ENCODE peak calls at places on chromosomes 12 and 14, in four cellular contexts. One of them, this sample, is unnamed.
A peak's percentile ranks its signal among the peaks of the same experiment; 100 is the strongest.

GRCh38 chr14:95432152-95433093 is 84.0 kb downstream of the SYNE3 start:
- DNase-seq in GM13977: no peak
- DNase-seq in fibroblast of the aortic adventitia: peak; percentile 14
- DNase-seq in HL-60: no peak
- DNase-seq in this sample: peak; percentile 78

GRCh38 chr14:104774453-104775072 is 21.0 kb downstream of the AKT1 start:
- DNase-seq in HL-60: no peak
- DNase-seq in fibroblast of the aortic adventitia: no peak
- DNase-seq in GM13977: no peak
- DNase-seq in this sample: no peak

GRCh38 chr12:75120202-75120774 is 89.4 kb downstream of the KCNC2 start:
- DNase-seq in fibroblast of the aortic adventitia: peak; percentile 14
- DNase-seq in GM13977: no peak
- DNase-seq in HL-60: no peak
- DNase-seq in this sample: no peak

GRCh38 chr14:20707622-20708021 is 19.1 kb downstream of the ANG start:
- DNase-seq in GM13977: no peak
- DNase-seq in fibroblast of the aortic adventitia: peak; percentile 45
- DNase-seq in HL-60: no peak
- DNase-seq in this sample: no peak

GRCh38 chr14:73500360-73500759 is 9.6 kb downstream of the RIOX1 start:
- DNase-seq in GM13977: no peak
- DNase-seq in HL-60: no peak
- DNase-seq in fibroblast of the aortic adventitia: no peak
- DNase-seq in this sample: no peak

GRCh38 chr12:132455565-132455964 is 34.4 kb upstream of the FBRSL1 start:
- DNase-seq in fibroblast of the aortic adventitia: no peak
- DNase-seq in HL-60: no peak
- DNase-seq in GM13977: no peak
- DNase-seq in this sample: no peak

GRCh38 chr14:36944307-36945010 is 227.9 kb downstream of the SLC25A21 start:
- DNase-seq in HL-60: no peak
- DNase-seq in fibroblast of the aortic adventitia: peak; percentile 5
- DNase-seq in GM13977: no peak
- DNase-seq in this sample: no peak

GRCh38 chr14:54637829-54638446 is 71.0 kb downstream of the SAMD4A start:
- DNase-seq in GM13977: no peak
- DNase-seq in HL-60: no peak
- DNase-seq in fibroblast of the aortic adventitia: peak; percentile 62
- DNase-seq in this sample: peak; percentile 8

GRCh38 chr14:27077181-27077738 is 479.4 kb upstream of the NOVA1 start:
- DNase-seq in GM13977: no peak
- DNase-seq in HL-60: no peak
- DNase-seq in fibroblast of the aortic adventitia: no peak
- DNase-seq in this sample: no peak

GRCh38 chr12:6430124-6430989 is 14.4 kb upstream of the CD27 start:
- DNase-seq in HL-60: peak; percentile 87
- DNase-seq in GM13977: no peak
- DNase-seq in fibroblast of the aortic adventitia: peak; percentile 100
- DNase-seq in this sample: no peak

GRCh38 chr12:76688627-76689026 is 75.3 kb upstream of the ZDHHC17 start:
- DNase-seq in HL-60: no peak
- DNase-seq in GM13977: no peak
- DNase-seq in fibroblast of the aortic adventitia: no peak
- DNase-seq in this sample: no peak

GRCh38 chr12:124921200-124922008 is 7.0 kb upstream of the UBC start:
- DNase-seq in GM13977: peak; percentile 69
- DNase-seq in fibroblast of the aortic adventitia: peak; percentile 82
- DNase-seq in HL-60: peak; percentile 85
- DNase-seq in this sample: peak; percentile 74

GRCh38 chr12:716506-716905 is 35.9 kb upstream of the WNK1 start:
- DNase-seq in HL-60: no peak
- DNase-seq in GM13977: no peak
- DNase-seq in fibroblast of the aortic adventitia: peak; percentile 13
- DNase-seq in this sample: no peak

GRCh38 chr12:106084048-106084671 is 54.6 kb downstream of the NUAK1 start:
- DNase-seq in GM13977: no peak
- DNase-seq in HL-60: no peak
- DNase-seq in fibroblast of the aortic adventitia: peak; percentile 66
- DNase-seq in this sample: peak; percentile 51

GRCh38 chr14:34081126-34081575 is 130.3 kb upstream of the EGLN3 start:
- DNase-seq in HL-60: no peak
- DNase-seq in GM13977: no peak
- DNase-seq in fibroblast of the aortic adventitia: no peak
- DNase-seq in this sample: no peak

GRCh38 chr12:47097276-47097896 is 17.6 kb upstream of the AMIGO2 start:
- DNase-seq in HL-60: no peak
- DNase-seq in fibroblast of the aortic adventitia: peak; percentile 41
- DNase-seq in GM13977: no peak
- DNase-seq in this sample: no peak

GRCh38 chr14:51828017-51828797 is 32.2 kb upstream of the GNG2 start:
- DNase-seq in fibroblast of the aortic adventitia: no peak
- DNase-seq in GM13977: peak; percentile 19
- DNase-seq in HL-60: peak; percentile 95
- DNase-seq in this sample: no peak

GRCh38 chr12:111068281-111068680 is 147.9 kb upstream of the MYL2 start:
- DNase-seq in HL-60: no peak
- DNase-seq in GM13977: no peak
- DNase-seq in fibroblast of the aortic adventitia: no peak
- DNase-seq in this sample: peak; percentile 18

GRCh38 chr14:61217516-61217915 is 63.6 kb downstream of the TMEM30B start:
- DNase-seq in GM13977: no peak
- DNase-seq in HL-60: no peak
- DNase-seq in fibroblast of the aortic adventitia: no peak
- DNase-seq in this sample: no peak

GRCh38 chr12:42587564-42588307 is 1.8 kb downstream of the PRICKLE1 start:
- DNase-seq in HL-60: no peak
- DNase-seq in GM13977: no peak
- DNase-seq in fibroblast of the aortic adventitia: peak; percentile 47
- DNase-seq in this sample: peak; percentile 19

GRCh38 chr12:42584539-42585174 is 4.9 kb downstream of the PRICKLE1 start:
- DNase-seq in GM13977: no peak
- DNase-seq in fibroblast of the aortic adventitia: peak; percentile 64
- DNase-seq in HL-60: no peak
- DNase-seq in this sample: no peak

GRCh38 chr12:42585846-42586226 is 3.7 kb downstream of the PRICKLE1 start:
- DNase-seq in HL-60: no peak
- DNase-seq in GM13977: no peak
- DNase-seq in fibroblast of the aortic adventitia: no peak
- DNase-seq in this sample: no peak

GRCh38 chr12:42585175-42585845 is 4.2 kb downstream of the PRICKLE1 start:
- DNase-seq in fibroblast of the aortic adventitia: no peak
- DNase-seq in HL-60: no peak
- DNase-seq in GM13977: no peak
- DNase-seq in this sample: no peak

DNA sequence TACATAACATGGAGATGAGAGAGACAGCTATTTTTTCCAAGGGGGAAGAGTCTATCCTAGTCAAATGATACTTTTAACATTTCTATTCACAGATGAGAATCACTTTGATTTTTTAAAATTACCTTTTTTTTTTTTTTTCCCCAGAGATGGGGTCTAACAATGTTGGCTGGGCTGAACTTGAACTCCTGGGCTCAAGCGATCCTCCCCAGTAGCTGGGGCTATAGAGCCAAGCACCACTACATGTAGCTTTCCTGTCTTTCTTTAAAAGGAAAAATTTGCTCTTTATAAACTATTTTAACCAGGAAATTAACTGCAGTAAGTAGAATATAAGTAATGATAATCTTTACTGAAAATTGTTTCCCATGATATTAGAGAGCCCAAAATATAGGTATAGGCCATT is 3.3 kb downstream of the PRICKLE1 start:
- DNase-seq in HL-60: no peak
- DNase-seq in GM13977: no peak
- DNase-seq in fibroblast of the aortic adventitia: no peak
- DNase-seq in this sample: no peak
- TF ChIP-seq CTCF in HL-60: no peak
- TF ChIP-seq CTCF in GM13977: no peak
- TF ChIP-seq CTCF in fibroblast of the aortic adventitia: peak; percentile 42
- TF ChIP-seq CTCF in this sample: no peak

GRCh38 chr14:70257526-70257925 is 68.8 kb upstream of the SLC8A3 start:
- DNase-seq in GM13977: peak; percentile 40
- DNase-seq in fibroblast of the aortic adventitia: no peak
- DNase-seq in HL-60: peak; percentile 28
- DNase-seq in this sample: no peak
- TF ChIP-seq CTCF in GM13977: peak; percentile 72
- TF ChIP-seq CTCF in fibroblast of the aortic adventitia: no peak
- TF ChIP-seq CTCF in HL-60: no peak
- TF ChIP-seq CTCF in this sample: no peak

GRCh38 chr14:85958069-85958468 is 428.1 kb downstream of the FLRT2 start:
- DNase-seq in fibroblast of the aortic adventitia: no peak
- DNase-seq in HL-60: no peak
- DNase-seq in GM13977: no peak
- DNase-seq in this sample: no peak
- TF ChIP-seq CTCF in fibroblast of the aortic adventitia: no peak
- TF ChIP-seq CTCF in HL-60: no peak
- TF ChIP-seq CTCF in GM13977: no peak
- TF ChIP-seq CTCF in this sample: no peak

DNA sequence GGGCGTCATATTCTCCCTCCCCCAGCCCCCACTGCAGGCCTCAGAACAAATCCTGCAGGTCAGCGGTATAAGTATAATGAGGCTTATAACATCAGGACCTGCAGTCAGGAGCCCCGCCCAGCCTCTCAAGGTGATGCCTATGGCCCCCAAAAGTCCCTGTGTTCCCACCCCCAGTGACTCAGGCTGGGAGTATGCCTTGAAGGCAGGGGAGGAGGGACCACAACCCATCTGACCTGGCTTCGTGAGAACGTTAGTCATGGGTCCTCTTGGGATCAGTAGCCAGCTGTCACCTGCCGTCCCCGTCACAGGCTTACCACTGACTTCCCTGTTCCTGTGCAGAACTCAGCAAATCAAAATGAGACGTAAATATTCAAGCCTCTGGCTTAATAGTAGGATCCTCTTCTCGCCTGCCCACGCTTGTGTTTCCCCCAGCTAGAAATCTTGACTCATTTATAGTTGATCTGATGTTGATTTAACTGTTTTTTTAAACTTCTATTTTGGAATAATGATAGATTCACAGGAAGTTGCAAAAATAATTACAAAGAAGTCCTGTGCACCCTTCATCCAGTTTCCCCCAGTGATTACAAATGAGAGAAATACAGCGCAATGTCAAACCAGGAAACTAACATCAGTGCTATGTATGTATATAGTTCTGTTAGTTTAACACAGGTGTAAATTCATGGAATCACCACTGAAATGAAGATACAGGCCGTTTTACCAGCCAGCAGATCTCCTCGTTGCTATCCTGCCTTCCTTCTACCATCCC is 107.5 kb downstream of the ADGRD1 start:
- DNase-seq in GM13977: no peak
- DNase-seq in HL-60: no peak
- DNase-seq in fibroblast of the aortic adventitia: no peak
- DNase-seq in this sample: no peak
- TF ChIP-seq CTCF in GM13977: no peak
- TF ChIP-seq CTCF in HL-60: no peak
- TF ChIP-seq CTCF in fibroblast of the aortic adventitia: no peak
- TF ChIP-seq CTCF in this sample: no peak

DNA sequence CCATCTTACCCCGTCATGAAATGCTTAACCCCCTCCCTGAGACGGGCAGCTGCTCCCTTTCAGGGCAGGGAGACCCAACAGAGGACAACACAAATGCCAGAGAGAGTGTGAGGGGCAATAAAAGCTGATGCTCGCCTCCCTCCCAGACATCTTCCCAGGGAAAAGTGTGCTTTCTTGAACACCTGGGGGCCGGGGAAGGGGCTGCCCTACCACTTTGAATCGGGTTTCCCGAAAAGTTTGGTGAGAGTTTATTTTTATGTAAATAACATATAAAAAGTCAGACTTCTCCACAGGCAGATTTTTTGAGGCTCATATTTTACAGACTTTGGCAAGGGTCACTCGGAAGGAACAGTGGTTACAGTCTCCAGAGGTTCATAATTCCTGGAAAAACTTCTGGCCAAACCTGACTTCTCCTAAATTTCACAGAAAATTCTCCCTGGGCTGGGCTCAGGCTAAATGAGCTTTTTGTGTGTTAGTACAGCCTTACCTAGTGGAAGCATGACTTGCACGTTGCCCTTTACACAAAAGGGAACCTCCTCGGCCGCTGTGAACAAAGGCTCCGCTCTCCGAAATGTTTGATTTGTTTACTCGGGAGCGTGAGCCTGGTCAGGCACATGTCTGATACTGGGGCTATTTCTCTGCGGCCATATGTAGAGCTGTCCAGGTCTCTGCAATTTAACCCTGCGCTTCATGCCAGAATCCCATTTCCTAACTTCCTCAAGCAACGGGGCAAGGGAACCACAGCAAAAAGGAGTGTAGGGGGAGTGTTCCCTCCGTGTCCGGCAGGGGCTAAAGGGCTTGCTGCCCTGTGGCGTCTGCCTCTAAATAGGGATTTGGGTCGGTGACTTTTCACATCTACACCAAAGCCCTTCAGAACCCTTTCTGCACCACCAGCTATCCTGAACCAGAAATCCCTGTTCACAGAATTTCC is 3.4 kb downstream of the RTL1 start:
- DNase-seq in HL-60: no peak
- DNase-seq in GM13977: peak; percentile 14
- DNase-seq in fibroblast of the aortic adventitia: no peak
- DNase-seq in this sample: peak; percentile 43
- TF ChIP-seq CTCF in HL-60: no peak
- TF ChIP-seq CTCF in GM13977: no peak
- TF ChIP-seq CTCF in fibroblast of the aortic adventitia: no peak
- TF ChIP-seq CTCF in this sample: peak; percentile 27

GRCh38 chr12:9940370-9940769 is 8.2 kb upstream of the CLEC2A start:
- DNase-seq in fibroblast of the aortic adventitia: peak; percentile 4
- DNase-seq in GM13977: peak; percentile 35
- DNase-seq in HL-60: peak; percentile 54
- DNase-seq in this sample: no peak
- TF ChIP-seq CTCF in fibroblast of the aortic adventitia: peak; percentile 41
- TF ChIP-seq CTCF in GM13977: peak; percentile 59
- TF ChIP-seq CTCF in HL-60: peak; percentile 38
- TF ChIP-seq CTCF in this sample: peak; percentile 13

GRCh38 chr12:116406529-116406928 is 129.0 kb upstream of the MED13L start:
- DNase-seq in HL-60: peak; percentile 95
- DNase-seq in fibroblast of the aortic adventitia: peak; percentile 83
- DNase-seq in GM13977: no peak
- DNase-seq in this sample: peak; percentile 76
- TF ChIP-seq CTCF in HL-60: no peak
- TF ChIP-seq CTCF in fibroblast of the aortic adventitia: no peak
- TF ChIP-seq CTCF in GM13977: no peak
- TF ChIP-seq CTCF in this sample: no peak

This sample was measured in nephron progenitor cell.